ENCODE peak calls at places on chromosome 5, in eight cellular contexts. W is activated CD4-positive, alpha-beta memory T cell treated with anti-CD3 and anti-CD28 coated beads for 36 hours; V is activated naive CD4-positive, alpha-beta T cell treated with anti-CD3 and anti-CD28 coated beads, Interleukin-2, amount 50 U/mL, for 16 hours; K is NCI-H2029 treated with DMSO at 0.1 percent for 48 hours; L is GDM1; A is pulmonary artery endothelial cell; Z is kidney tubule cell; S is BJ. B is an unnamed sample.

GRCh38 chr5:15574806-15575205 is 74.8 kb downstream of the FBXL7 start:
- DNase-seq in V (no peak), Z (no peak), S (no peak), K (no peak), A (no peak), W (no peak), L (no peak), B (no peak)

GRCh38 chr5:15885156-15885555 is 294.4 kb downstream of the MARCHF11 start:
- DNase-seq in L (no peak), V (no peak), A (no peak), Z (no peak), W (no peak), S (no peak), K (no peak), B (no peak)

GRCh38 chr5:126373621-126374416 is 49.4 kb upstream of the GRAMD2B start:
- DNase-seq in L (no peak), A (no peak), Z (peak; percentile 93), V (no peak), S (no peak), W (no peak), K (no peak), B (no peak)

GRCh38 chr5:97918057-97918456 is 735.0 kb upstream of the RIOK2 start:
- DNase-seq in S (no peak), A (no peak), W (no peak), Z (no peak), V (no peak), K (no peak), L (no peak), B (no peak)

GRCh38 chr5:179323026-179323571 is 22.2 kb downstream of the ADAMTS2 start:
- DNase-seq in S (no peak), Z (no peak), V (no peak), K (no peak), W (no peak), L (no peak), A (no peak), B (no peak)

GRCh38 chr5:164555809-164556208 is 1050.4 kb downstream of the MAT2B start:
- DNase-seq in A (no peak), V (no peak), K (no peak), W (no peak), S (no peak), Z (no peak), L (no peak), B (no peak)

GRCh38 chr5:74538206-74538661 is 102.3 kb downstream of the ENC1 start:
- DNase-seq in S (no peak), K (no peak), A (no peak), Z (no peak), W (no peak), L (no peak), V (no peak), B (no peak)

GRCh38 chr5:141875022-141875740 is 3.0 kb downstream of the PCDH1 start:
- DNase-seq in Z (no peak), V (no peak), W (no peak), L (no peak), A (no peak), K (no peak), S (no peak), B (no peak)

GRCh38 chr5:67244345-67244793 is 47.8 kb upstream of the CD180 start:
- DNase-seq in S (no peak), Z (peak; percentile 39), V (no peak), L (no peak), K (peak; percentile 75), A (peak; percentile 89), W (no peak), B (no peak)

B was measured in LNCaP clone FGC.